ENCODE peak calls at places on chromosomes 7 and 10, in nine cellular contexts. One of them, this sample, is unnamed.

GRCh38 chr10:121113385-121113696 is 262.2 kb downstream of the WDR11 start:
- DNase-seq in activated CD4-positive, alpha-beta T cell treated with anti-CD3 and anti-CD28 coated beads, Interleukin-2, amount 10 ng/mL, durations not matched to agents 7 days and 5 days: no peak
- DNase-seq in activated CD4-positive, CD25-positive, alpha-beta regulatory T cell treated with anti-CD3 and anti-CD28 coated beads, Interleukin-2, amount 50 U/mL, for 16 hours: no peak
- DNase-seq in suprapubic skin: no peak
- DNase-seq in HT1080: peak
- DNase-seq in IMR-90: no peak
- DNase-seq in activated naive CD4-positive, alpha-beta T cell treated with anti-CD3 and anti-CD28 coated beads, Interleukin-2, amount 10 ng/mL, durations not matched to agents 7 days and 5 days: no peak
- DNase-seq in kidney glomerular epithelial cell: peak
- DNase-seq in NCI-H748 treated with DMSO at 0.1 percent for 48 hours: no peak
- DNase-seq in this sample: no peak

GRCh38 chr10:104478380-104478779 is 124.7 kb downstream of the CFAP58 start:
- DNase-seq in activated CD4-positive, alpha-beta T cell treated with anti-CD3 and anti-CD28 coated beads, Interleukin-2, amount 10 ng/mL, durations not matched to agents 7 days and 5 days: no peak
- DNase-seq in activated CD4-positive, CD25-positive, alpha-beta regulatory T cell treated with anti-CD3 and anti-CD28 coated beads, Interleukin-2, amount 50 U/mL, for 16 hours: no peak
- DNase-seq in suprapubic skin: no peak
- DNase-seq in HT1080: peak
- DNase-seq in IMR-90: no peak
- DNase-seq in activated naive CD4-positive, alpha-beta T cell treated with anti-CD3 and anti-CD28 coated beads, Interleukin-2, amount 10 ng/mL, durations not matched to agents 7 days and 5 days: no peak
- DNase-seq in kidney glomerular epithelial cell: no peak
- DNase-seq in NCI-H748 treated with DMSO at 0.1 percent for 48 hours: no peak
- DNase-seq in this sample: no peak

GRCh38 chr10:120538091-120538490 is 81.1 kb downstream of the PLPP4 start:
- DNase-seq in activated CD4-positive, alpha-beta T cell treated with anti-CD3 and anti-CD28 coated beads, Interleukin-2, amount 10 ng/mL, durations not matched to agents 7 days and 5 days: no peak
- DNase-seq in activated CD4-positive, CD25-positive, alpha-beta regulatory T cell treated with anti-CD3 and anti-CD28 coated beads, Interleukin-2, amount 50 U/mL, for 16 hours: no peak
- DNase-seq in suprapubic skin: no peak
- DNase-seq in HT1080: no peak
- DNase-seq in IMR-90: no peak
- DNase-seq in activated naive CD4-positive, alpha-beta T cell treated with anti-CD3 and anti-CD28 coated beads, Interleukin-2, amount 10 ng/mL, durations not matched to agents 7 days and 5 days: no peak
- DNase-seq in kidney glomerular epithelial cell: no peak
- DNase-seq in NCI-H748 treated with DMSO at 0.1 percent for 48 hours: no peak
- DNase-seq in this sample: no peak

GRCh38 chr7:13979671-13980438 is 9.6 kb downstream of the ETV1 start:
- DNase-seq in activated CD4-positive, alpha-beta T cell treated with anti-CD3 and anti-CD28 coated beads, Interleukin-2, amount 10 ng/mL, durations not matched to agents 7 days and 5 days: no peak
- DNase-seq in activated CD4-positive, CD25-positive, alpha-beta regulatory T cell treated with anti-CD3 and anti-CD28 coated beads, Interleukin-2, amount 50 U/mL, for 16 hours: no peak
- DNase-seq in suprapubic skin: no peak
- DNase-seq in HT1080: no peak
- DNase-seq in IMR-90: peak
- DNase-seq in activated naive CD4-positive, alpha-beta T cell treated with anti-CD3 and anti-CD28 coated beads, Interleukin-2, amount 10 ng/mL, durations not matched to agents 7 days and 5 days: no peak
- DNase-seq in kidney glomerular epithelial cell: no peak
- DNase-seq in NCI-H748 treated with DMSO at 0.1 percent for 48 hours: no peak
- DNase-seq in this sample: no peak

GRCh38 chr10:34824870-34825269 is 9.8 kb upstream of the PARD3 start:
- DNase-seq in activated CD4-positive, alpha-beta T cell treated with anti-CD3 and anti-CD28 coated beads, Interleukin-2, amount 10 ng/mL, durations not matched to agents 7 days and 5 days: no peak
- DNase-seq in activated CD4-positive, CD25-positive, alpha-beta regulatory T cell treated with anti-CD3 and anti-CD28 coated beads, Interleukin-2, amount 50 U/mL, for 16 hours: no peak
- DNase-seq in suprapubic skin: no peak
- DNase-seq in HT1080: no peak
- DNase-seq in IMR-90: no peak
- DNase-seq in activated naive CD4-positive, alpha-beta T cell treated with anti-CD3 and anti-CD28 coated beads, Interleukin-2, amount 10 ng/mL, durations not matched to agents 7 days and 5 days: no peak
- DNase-seq in kidney glomerular epithelial cell: no peak
- DNase-seq in NCI-H748 treated with DMSO at 0.1 percent for 48 hours: no peak
- DNase-seq in this sample: no peak

GRCh38 chr10:132265878-132266496 is 41.8 kb downstream of the STK32C start:
- DNase-seq in activated CD4-positive, alpha-beta T cell treated with anti-CD3 and anti-CD28 coated beads, Interleukin-2, amount 10 ng/mL, durations not matched to agents 7 days and 5 days: no peak
- DNase-seq in activated CD4-positive, CD25-positive, alpha-beta regulatory T cell treated with anti-CD3 and anti-CD28 coated beads, Interleukin-2, amount 50 U/mL, for 16 hours: no peak
- DNase-seq in suprapubic skin: no peak
- DNase-seq in HT1080: no peak
- DNase-seq in IMR-90: peak
- DNase-seq in activated naive CD4-positive, alpha-beta T cell treated with anti-CD3 and anti-CD28 coated beads, Interleukin-2, amount 10 ng/mL, durations not matched to agents 7 days and 5 days: no peak
- DNase-seq in kidney glomerular epithelial cell: peak
- DNase-seq in NCI-H748 treated with DMSO at 0.1 percent for 48 hours: peak
- DNase-seq in this sample: no peak

GRCh38 chr7:69531050-69531449 is 67.2 kb upstream of the AUTS2 start:
- DNase-seq in activated CD4-positive, alpha-beta T cell treated with anti-CD3 and anti-CD28 coated beads, Interleukin-2, amount 10 ng/mL, durations not matched to agents 7 days and 5 days: no peak
- DNase-seq in activated CD4-positive, CD25-positive, alpha-beta regulatory T cell treated with anti-CD3 and anti-CD28 coated beads, Interleukin-2, amount 50 U/mL, for 16 hours: no peak
- DNase-seq in suprapubic skin: no peak
- DNase-seq in HT1080: no peak
- DNase-seq in IMR-90: no peak
- DNase-seq in activated naive CD4-positive, alpha-beta T cell treated with anti-CD3 and anti-CD28 coated beads, Interleukin-2, amount 10 ng/mL, durations not matched to agents 7 days and 5 days: no peak
- DNase-seq in kidney glomerular epithelial cell: no peak
- DNase-seq in NCI-H748 treated with DMSO at 0.1 percent for 48 hours: no peak
- DNase-seq in this sample: no peak

GRCh38 chr7:111763221-111763791 is 201.0 kb upstream of the IMMP2L start:
- DNase-seq in activated CD4-positive, alpha-beta T cell treated with anti-CD3 and anti-CD28 coated beads, Interleukin-2, amount 10 ng/mL, durations not matched to agents 7 days and 5 days: no peak
- DNase-seq in activated CD4-positive, CD25-positive, alpha-beta regulatory T cell treated with anti-CD3 and anti-CD28 coated beads, Interleukin-2, amount 50 U/mL, for 16 hours: no peak
- DNase-seq in suprapubic skin: no peak
- DNase-seq in HT1080: peak
- DNase-seq in IMR-90: peak
- DNase-seq in activated naive CD4-positive, alpha-beta T cell treated with anti-CD3 and anti-CD28 coated beads, Interleukin-2, amount 10 ng/mL, durations not matched to agents 7 days and 5 days: no peak
- DNase-seq in kidney glomerular epithelial cell: peak
- DNase-seq in NCI-H748 treated with DMSO at 0.1 percent for 48 hours: peak
- DNase-seq in this sample: no peak

GRCh38 chr10:100007239-100008141 is 2.3 kb downstream of the DNMBP start:
- DNase-seq in activated CD4-positive, alpha-beta T cell treated with anti-CD3 and anti-CD28 coated beads, Interleukin-2, amount 10 ng/mL, durations not matched to agents 7 days and 5 days: no peak
- DNase-seq in activated CD4-positive, CD25-positive, alpha-beta regulatory T cell treated with anti-CD3 and anti-CD28 coated beads, Interleukin-2, amount 50 U/mL, for 16 hours: no peak
- DNase-seq in suprapubic skin: no peak
- DNase-seq in HT1080: no peak
- DNase-seq in IMR-90: no peak
- DNase-seq in activated naive CD4-positive, alpha-beta T cell treated with anti-CD3 and anti-CD28 coated beads, Interleukin-2, amount 10 ng/mL, durations not matched to agents 7 days and 5 days: no peak
- DNase-seq in kidney glomerular epithelial cell: no peak
- DNase-seq in NCI-H748 treated with DMSO at 0.1 percent for 48 hours: no peak
- DNase-seq in this sample: no peak

GRCh38 chr10:79068203-79068561 is 584 bp upstream of the ZMIZ1 start:
- DNase-seq in activated CD4-positive, alpha-beta T cell treated with anti-CD3 and anti-CD28 coated beads, Interleukin-2, amount 10 ng/mL, durations not matched to agents 7 days and 5 days: peak
- DNase-seq in activated CD4-positive, CD25-positive, alpha-beta regulatory T cell treated with anti-CD3 and anti-CD28 coated beads, Interleukin-2, amount 50 U/mL, for 16 hours: no peak
- DNase-seq in suprapubic skin: no peak
- DNase-seq in HT1080: no peak
- DNase-seq in IMR-90: no peak
- DNase-seq in activated naive CD4-positive, alpha-beta T cell treated with anti-CD3 and anti-CD28 coated beads, Interleukin-2, amount 10 ng/mL, durations not matched to agents 7 days and 5 days: peak
- DNase-seq in kidney glomerular epithelial cell: no peak
- DNase-seq in NCI-H748 treated with DMSO at 0.1 percent for 48 hours: no peak
- DNase-seq in this sample: peak

GRCh38 chr10:7411671-7412481 is 1.0 kb upstream of the SFMBT2 start:
- DNase-seq in activated CD4-positive, alpha-beta T cell treated with anti-CD3 and anti-CD28 coated beads, Interleukin-2, amount 10 ng/mL, durations not matched to agents 7 days and 5 days: peak
- DNase-seq in activated CD4-positive, CD25-positive, alpha-beta regulatory T cell treated with anti-CD3 and anti-CD28 coated beads, Interleukin-2, amount 50 U/mL, for 16 hours: no peak
- DNase-seq in suprapubic skin: no peak
- DNase-seq in HT1080: no peak
- DNase-seq in IMR-90: no peak
- DNase-seq in activated naive CD4-positive, alpha-beta T cell treated with anti-CD3 and anti-CD28 coated beads, Interleukin-2, amount 10 ng/mL, durations not matched to agents 7 days and 5 days: peak
- DNase-seq in kidney glomerular epithelial cell: no peak
- DNase-seq in NCI-H748 treated with DMSO at 0.1 percent for 48 hours: no peak
- DNase-seq in this sample: no peak

GRCh38 chr7:32048970-32049369 is 21.2 kb downstream of the PDE1C start:
- DNase-seq in activated CD4-positive, alpha-beta T cell treated with anti-CD3 and anti-CD28 coated beads, Interleukin-2, amount 10 ng/mL, durations not matched to agents 7 days and 5 days: no peak
- DNase-seq in activated CD4-positive, CD25-positive, alpha-beta regulatory T cell treated with anti-CD3 and anti-CD28 coated beads, Interleukin-2, amount 50 U/mL, for 16 hours: no peak
- DNase-seq in suprapubic skin: no peak
- DNase-seq in HT1080: peak
- DNase-seq in IMR-90: no peak
- DNase-seq in activated naive CD4-positive, alpha-beta T cell treated with anti-CD3 and anti-CD28 coated beads, Interleukin-2, amount 10 ng/mL, durations not matched to agents 7 days and 5 days: no peak
- DNase-seq in kidney glomerular epithelial cell: peak
- DNase-seq in NCI-H748 treated with DMSO at 0.1 percent for 48 hours: no peak
- DNase-seq in this sample: no peak

GRCh38 chr7:41247128-41247865 is 455.6 kb downstream of the INHBA start:
- DNase-seq in activated CD4-positive, alpha-beta T cell treated with anti-CD3 and anti-CD28 coated beads, Interleukin-2, amount 10 ng/mL, durations not matched to agents 7 days and 5 days: no peak
- DNase-seq in activated CD4-positive, CD25-positive, alpha-beta regulatory T cell treated with anti-CD3 and anti-CD28 coated beads, Interleukin-2, amount 50 U/mL, for 16 hours: no peak
- DNase-seq in suprapubic skin: no peak
- DNase-seq in HT1080: peak
- DNase-seq in IMR-90: peak
- DNase-seq in activated naive CD4-positive, alpha-beta T cell treated with anti-CD3 and anti-CD28 coated beads, Interleukin-2, amount 10 ng/mL, durations not matched to agents 7 days and 5 days: no peak
- DNase-seq in kidney glomerular epithelial cell: peak
- DNase-seq in NCI-H748 treated with DMSO at 0.1 percent for 48 hours: no peak
- DNase-seq in this sample: no peak

GRCh38 chr7:117715784-117716445 is 157.3 kb downstream of the CTTNBP2 start:
- DNase-seq in activated CD4-positive, alpha-beta T cell treated with anti-CD3 and anti-CD28 coated beads, Interleukin-2, amount 10 ng/mL, durations not matched to agents 7 days and 5 days: peak
- DNase-seq in activated CD4-positive, CD25-positive, alpha-beta regulatory T cell treated with anti-CD3 and anti-CD28 coated beads, Interleukin-2, amount 50 U/mL, for 16 hours: no peak
- DNase-seq in suprapubic skin: no peak
- DNase-seq in HT1080: peak
- DNase-seq in IMR-90: peak
- DNase-seq in activated naive CD4-positive, alpha-beta T cell treated with anti-CD3 and anti-CD28 coated beads, Interleukin-2, amount 10 ng/mL, durations not matched to agents 7 days and 5 days: no peak
- DNase-seq in kidney glomerular epithelial cell: peak
- DNase-seq in NCI-H748 treated with DMSO at 0.1 percent for 48 hours: peak
- DNase-seq in this sample: no peak

GRCh38 chr10:30625110-30625509 is 4.4 kb downstream of the LYZL2 start:
- DNase-seq in activated CD4-positive, alpha-beta T cell treated with anti-CD3 and anti-CD28 coated beads, Interleukin-2, amount 10 ng/mL, durations not matched to agents 7 days and 5 days: no peak
- DNase-seq in activated CD4-positive, CD25-positive, alpha-beta regulatory T cell treated with anti-CD3 and anti-CD28 coated beads, Interleukin-2, amount 50 U/mL, for 16 hours: no peak
- DNase-seq in suprapubic skin: no peak
- DNase-seq in HT1080: no peak
- DNase-seq in IMR-90: peak
- DNase-seq in activated naive CD4-positive, alpha-beta T cell treated with anti-CD3 and anti-CD28 coated beads, Interleukin-2, amount 10 ng/mL, durations not matched to agents 7 days and 5 days: no peak
- DNase-seq in kidney glomerular epithelial cell: no peak
- DNase-seq in NCI-H748 treated with DMSO at 0.1 percent for 48 hours: no peak
- DNase-seq in this sample: no peak

GRCh38 chr7:93359520-93360198 is 127.5 kb downstream of the VPS50 start:
- DNase-seq in activated CD4-positive, alpha-beta T cell treated with anti-CD3 and anti-CD28 coated beads, Interleukin-2, amount 10 ng/mL, durations not matched to agents 7 days and 5 days: no peak
- DNase-seq in activated CD4-positive, CD25-positive, alpha-beta regulatory T cell treated with anti-CD3 and anti-CD28 coated beads, Interleukin-2, amount 50 U/mL, for 16 hours: no peak
- DNase-seq in suprapubic skin: no peak
- DNase-seq in HT1080: no peak
- DNase-seq in IMR-90: no peak
- DNase-seq in activated naive CD4-positive, alpha-beta T cell treated with anti-CD3 and anti-CD28 coated beads, Interleukin-2, amount 10 ng/mL, durations not matched to agents 7 days and 5 days: no peak
- DNase-seq in kidney glomerular epithelial cell: no peak
- DNase-seq in NCI-H748 treated with DMSO at 0.1 percent for 48 hours: no peak
- DNase-seq in this sample: no peak

GRCh38 chr10:118447478-118447877 is 105.4 kb upstream of the FAM204A start:
- DNase-seq in activated CD4-positive, alpha-beta T cell treated with anti-CD3 and anti-CD28 coated beads, Interleukin-2, amount 10 ng/mL, durations not matched to agents 7 days and 5 days: no peak
- DNase-seq in activated CD4-positive, CD25-positive, alpha-beta regulatory T cell treated with anti-CD3 and anti-CD28 coated beads, Interleukin-2, amount 50 U/mL, for 16 hours: no peak
- DNase-seq in suprapubic skin: peak
- DNase-seq in HT1080: peak
- DNase-seq in IMR-90: no peak
- DNase-seq in activated naive CD4-positive, alpha-beta T cell treated with anti-CD3 and anti-CD28 coated beads, Interleukin-2, amount 10 ng/mL, durations not matched to agents 7 days and 5 days: no peak
- DNase-seq in kidney glomerular epithelial cell: no peak
- DNase-seq in NCI-H748 treated with DMSO at 0.1 percent for 48 hours: no peak
- DNase-seq in this sample: no peak

GRCh38 chr10:50593523-50593922 is 30.2 kb downstream of the SGMS1 start:
- DNase-seq in activated CD4-positive, alpha-beta T cell treated with anti-CD3 and anti-CD28 coated beads, Interleukin-2, amount 10 ng/mL, durations not matched to agents 7 days and 5 days: no peak
- DNase-seq in activated CD4-positive, CD25-positive, alpha-beta regulatory T cell treated with anti-CD3 and anti-CD28 coated beads, Interleukin-2, amount 50 U/mL, for 16 hours: no peak
- DNase-seq in suprapubic skin: no peak
- DNase-seq in HT1080: no peak
- DNase-seq in IMR-90: peak
- DNase-seq in activated naive CD4-positive, alpha-beta T cell treated with anti-CD3 and anti-CD28 coated beads, Interleukin-2, amount 10 ng/mL, durations not matched to agents 7 days and 5 days: no peak
- DNase-seq in kidney glomerular epithelial cell: no peak
- DNase-seq in NCI-H748 treated with DMSO at 0.1 percent for 48 hours: no peak
- DNase-seq in this sample: no peak

This sample was measured in Peyer's patch.